ENCODE peak calls at places on chromosome 4, in six cellular contexts. R is HepG2, K is A549, E is K562, V is upper lobe of left lung, G is GM12878. X is an unnamed sample.

GRCh38 chr4:40581254-40582140 is 48.2 kb downstream of the RBM47 start:
- ATAC-seq in K (no peak), V (no peak), G (no peak), R (no peak), E (peak; percentile 26), X (no peak)

GRCh38 chr4:52903273-52903672 is 41.2 kb downstream of the RASL11B start:
- ATAC-seq in K (no peak), G (no peak), E (no peak), V (no peak), R (no peak), X (no peak)

GRCh38 chr4:3645711-3646221 is 113.5 kb upstream of the LRPAP1 start:
- ATAC-seq in G (no peak), R (peak; percentile 17), E (no peak), K (peak; percentile 37), V (no peak), X (no peak)

GRCh38 chr4:169987327-169988228 is 38.6 kb downstream of the MFAP3L start:
- ATAC-seq in K (no peak), V (no peak), R (no peak), E (no peak), G (peak; percentile 65), X (no peak)

GRCh38 chr4:6834867-6835266 is 52.3 kb downstream of the KIAA0232 start:
- ATAC-seq in K (no peak), R (no peak), E (peak; percentile 70), V (no peak), G (no peak), X (no peak)

GRCh38 chr4:128517096-128517738 is 229.6 kb upstream of the PGRMC2 start:
- ATAC-seq in V (no peak), R (no peak), E (peak; percentile 60), K (peak; percentile 23), G (peak; percentile 4), X (no peak)

GRCh38 chr4:140066031-140066930 is 87.7 kb downstream of the MAML3 start:
- ATAC-seq in E (no peak), V (no peak), R (no peak), G (no peak), K (peak; percentile 32), X (no peak)

GRCh38 chr4:85672116-85672515 is 197.2 kb downstream of the ARHGAP24 start:
- ATAC-seq in V (no peak), G (no peak), R (no peak), K (no peak), E (no peak), X (no peak)

GRCh38 chr4:101104264-101105052 is 242.9 kb downstream of the PPP3CA start:
- ATAC-seq in K (no peak), R (no peak), G (peak; percentile 67), E (no peak), V (no peak), X (no peak)

GRCh38 chr4:32706893-32707292 is 1986.7 kb downstream of the PCDH7 start:
- ATAC-seq in V (no peak), K (no peak), G (no peak), E (no peak), R (no peak), X (no peak)

GRCh38 chr4:113825272-113825671 is 63.7 kb upstream of the CAMK2D start:
- ATAC-seq in R (no peak), V (no peak), K (no peak), E (no peak), G (peak; percentile 69), X (no peak)

GRCh38 chr4:10144479-10144878 is 27.9 kb upstream of the WDR1 start:
- ATAC-seq in V (no peak), G (no peak), R (no peak), K (peak; percentile 37), E (peak; percentile 27), X (no peak)

GRCh38 chr4:10063544-10064300 is 42.4 kb upstream of the SLC2A9 start:
- ATAC-seq in E (peak; percentile 92), R (peak; percentile 99), K (peak; percentile 90), V (peak; percentile 86), G (peak; percentile 45), X (peak; percentile 94)

GRCh38 chr4:108058685-108059440 is 69.2 kb downstream of the HADH start:
- ATAC-seq in V (no peak), R (peak; percentile 87), K (no peak), G (no peak), E (no peak), X (no peak)

GRCh38 chr4:667545-667925 is 6.5 kb downstream of the ATP5ME start:
- ATAC-seq in E (no peak), K (peak; percentile 16), R (peak; percentile 16), G (no peak), V (no peak), X (no peak)

GRCh38 chr4:87304659-87305277 is 17.9 kb downstream of the HSD17B13 start:
- ATAC-seq in K (peak; percentile 89), R (no peak), E (peak; percentile 51), G (no peak), V (peak; percentile 87), X (no peak)

GRCh38 chr4:142824368-142824767 is 21.7 kb downstream of the INPP4B start:
- ATAC-seq in K (no peak), G (no peak), V (no peak), R (no peak), E (no peak), X (no peak)

GRCh38 chr4:98516441-98517323 is 141.7 kb downstream of the TSPAN5 start:
- ATAC-seq in V (no peak), G (no peak), E (peak; percentile 79), K (peak; percentile 21), R (no peak), X (no peak)

GRCh38 chr4:25535278-25535677 is 120.4 kb upstream of the SLC34A2 start:
- ATAC-seq in G (no peak), E (no peak), K (no peak), R (peak; percentile 95), V (no peak), X (no peak)
- TF ChIP-seq EP300 in G (no peak), E (no peak), K (no peak), R (no peak), V (no peak), X (no peak)

GRCh38 chr4:66649236-66649635 is 896.1 kb downstream of the CENPC start:
- ATAC-seq in G (no peak), R (no peak), V (no peak), E (no peak), K (no peak), X (no peak)
- TF ChIP-seq EP300 in G (no peak), R (no peak), V (no peak), E (no peak), K (no peak), X (no peak)

GRCh38 chr4:73704314-73705055 is 35.9 kb upstream of the CXCL8 start:
- ATAC-seq in G (no peak), K (peak; percentile 86), V (peak; percentile 86), R (peak; percentile 29), E (peak; percentile 82), X (peak; percentile 93)
- TF ChIP-seq EP300 in G (no peak), K (peak; percentile 88), V (peak; percentile 68), R (no peak), E (peak; percentile 96), X (no peak)

GRCh38 chr4:58711039-58711438 is 1600.9 kb upstream of the IGFBP7 start:
- ATAC-seq in G (no peak), R (no peak), K (no peak), E (no peak), V (no peak), X (no peak)
- TF ChIP-seq EP300 in G (no peak), R (no peak), K (no peak), E (no peak), V (no peak), X (no peak)

GRCh38 chr4:90841676-90842075 is 714.5 kb downstream of the CCSER1 start:
- ATAC-seq in R (no peak), G (no peak), K (no peak), V (no peak), E (no peak), X (no peak)
- TF ChIP-seq EP300 in R (no peak), G (no peak), K (no peak), V (no peak), E (no peak), X (no peak)

GRCh38 chr4:76690091-76690905 is 207.6 kb downstream of the SOWAHB start:
- ATAC-seq in G (no peak), V (no peak), R (no peak), E (no peak), K (peak; percentile 66), X (no peak)

GRCh38 chr4:76689079-76689817 is 208.7 kb downstream of the SOWAHB start:
- ATAC-seq in R (peak; percentile 99), E (no peak), G (peak; percentile 61), V (peak; percentile 19), K (peak; percentile 82), X (peak; percentile 75)

GRCh38 chr4:76690906-76691275 is 207.1 kb downstream of the SOWAHB start:
- ATAC-seq in E (no peak), K (no peak), V (no peak), R (no peak), G (no peak), X (no peak)

GRCh38 chr4:76688737-76689078 is 209.2 kb downstream of the SOWAHB start:
- ATAC-seq in E (no peak), G (no peak), K (peak; percentile 31), R (no peak), V (no peak), X (no peak)

DNA sequence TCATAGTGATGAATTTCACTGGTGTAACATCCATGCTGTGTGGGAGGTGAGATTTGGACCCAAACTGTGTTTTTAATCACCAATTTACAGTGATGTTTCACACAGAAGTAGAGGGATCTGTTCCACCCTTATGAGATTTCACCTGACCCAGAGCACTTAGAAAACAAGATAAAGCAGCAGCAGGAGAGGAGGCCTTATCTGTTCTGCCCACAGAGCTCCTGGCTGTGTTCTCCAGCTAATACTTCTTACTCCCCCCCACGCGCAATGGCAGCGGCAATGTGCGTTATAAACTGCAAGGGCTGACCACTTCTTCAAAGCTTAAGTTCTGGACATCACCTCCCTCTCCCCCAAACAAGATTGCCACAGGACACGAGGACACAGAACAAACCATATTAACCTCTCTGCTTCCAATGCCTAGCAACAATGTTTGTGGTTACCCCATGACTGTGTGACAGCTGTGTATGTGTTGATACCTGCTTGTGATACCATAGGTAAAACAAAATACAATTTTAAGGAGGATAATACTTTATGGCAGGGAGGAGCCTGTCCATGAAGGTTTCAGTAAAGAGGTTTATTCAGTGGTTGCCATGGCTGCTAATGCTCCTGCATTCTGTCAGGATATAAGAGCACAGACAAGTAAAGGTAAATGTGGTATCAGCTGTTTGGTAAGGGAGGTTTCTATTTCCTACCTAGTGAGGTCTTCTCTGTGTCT is 210.1 kb downstream of the SOWAHB start:
- ATAC-seq in V (no peak), G (no peak), E (peak; percentile 67), K (no peak), R (no peak), X (no peak)
- TF ChIP-seq EP300 in V (no peak), G (no peak), E (no peak), K (no peak), R (no peak), X (no peak)